ENCODE peak calls at places on chromosomes 6 and 20, in five cellular contexts. P, J, Q, H and Z are unnamed samples.
A peak's percentile ranks its signal among the peaks of the same experiment; 100 is the strongest.

GRCh38 chr20:50192364-50193168 is 1.9 kb downstream of the CEBPB start:
- DNase-seq in P (peak; percentile 78), J (peak; percentile 92), Q (peak; percentile 74), H (peak; percentile 81), Z (no peak)

GRCh38 chr20:46641424-46641823 is 9.8 kb downstream of the SLC13A3 start:
- DNase-seq in P (no peak), J (no peak), Q (no peak), H (no peak), Z (no peak)

GRCh38 chr20:25205277-25206062 is 10.0 kb downstream of the ENTPD6 start:
- DNase-seq in P (no peak), J (no peak), Q (no peak), H (no peak), Z (no peak)

GRCh38 chr20:10511507-10512231 is 76.6 kb downstream of the SLX4IP start:
- DNase-seq in P (peak; percentile 45), J (peak; percentile 95), Q (peak; percentile 98), H (peak; percentile 98), Z (peak; percentile 97)

GRCh38 chr6:15572296-15573016 is 90.4 kb downstream of the DTNBP1 start:
- DNase-seq in P (no peak), J (no peak), Q (no peak), H (no peak), Z (no peak)

GRCh38 chr6:109322825-109323580 is 59.3 kb downstream of the CD164 start:
- DNase-seq in P (no peak), J (no peak), Q (no peak), H (peak; percentile 48), Z (no peak)

GRCh38 chr6:53119772-53120409 is 28.8 kb downstream of the GCM1 start:
- DNase-seq in P (no peak), J (peak; percentile 44), Q (no peak), H (peak; percentile 86), Z (no peak)

GRCh38 chr20:34269996-34270627 is 28.9 kb downstream of the ASIP start:
- DNase-seq in P (no peak), J (no peak), Q (peak; percentile 40), H (no peak), Z (no peak)

GRCh38 chr6:7765575-7766325 is 39.9 kb downstream of the BMP6 start:
- DNase-seq in P (no peak), J (no peak), Q (no peak), H (no peak), Z (no peak)

GRCh38 chr6:27296106-27296783 is 15.8 kb downstream of the POM121L2 start:
- DNase-seq in P (peak; percentile 91), J (peak; percentile 79), Q (no peak), H (peak; percentile 38), Z (no peak)

GRCh38 chr6:154962751-154963150 is 32.4 kb upstream of the TIAM2 start:
- DNase-seq in P (no peak), J (peak; percentile 35), Q (peak; percentile 90), H (peak; percentile 78), Z (peak; percentile 76)

GRCh38 chr20:57061058-57061900 is 205.2 kb downstream of the BMP7 start:
- DNase-seq in P (peak; percentile 81), J (peak; percentile 47), Q (no peak), H (no peak), Z (no peak)

GRCh38 chr6:85923013-85923430 is 280.3 kb upstream of the SYNCRIP start:
- DNase-seq in P (peak; percentile 80), J (peak; percentile 35), Q (peak; percentile 23), H (peak; percentile 73), Z (peak; percentile 23)
- TF ChIP-seq CTCF in P (peak; percentile 87), J (peak; percentile 60), Q (peak; percentile 68), H (peak; percentile 70), Z (peak; percentile 63)

DNA sequence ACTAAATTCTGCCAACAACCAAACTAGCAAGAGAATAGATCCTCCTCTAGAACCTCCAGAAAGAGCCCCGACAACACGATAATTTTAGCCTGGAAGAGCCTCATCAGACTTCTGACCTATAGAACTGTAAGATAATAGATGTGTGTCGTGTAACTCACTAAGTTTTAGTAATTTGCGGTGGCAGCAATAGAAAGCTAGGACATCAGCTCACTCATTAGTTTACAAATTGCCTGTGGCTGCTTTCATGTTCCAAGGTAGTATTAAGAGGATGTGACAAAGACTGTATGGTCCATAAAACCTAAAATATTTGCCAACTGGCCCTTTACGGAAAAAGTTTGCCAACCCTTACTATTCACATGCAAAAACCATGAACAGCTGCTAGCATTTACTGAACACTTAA is 17.3 kb downstream of the CYP24A1 start:
- DNase-seq in P (no peak), J (peak; percentile 55), Q (no peak), H (no peak), Z (no peak)
- H3K4me3 ChIP-seq in P (no peak overlapping the region), J (no peak overlapping the region), Q (no peak overlapping the region), H (no peak overlapping the region), Z (no peak overlapping the region)

GRCh38 chr6:12911387-12911960 is 194.9 kb downstream of the PHACTR1 start:
- DNase-seq in P (peak; percentile 23), J (peak; percentile 19), Q (peak; percentile 27), H (peak; percentile 44), Z (no peak)
- TF ChIP-seq CTCF in P (peak; percentile 57), J (peak; percentile 47), Q (peak; percentile 46), H (peak; percentile 39), Z (peak; percentile 48)

DNA sequence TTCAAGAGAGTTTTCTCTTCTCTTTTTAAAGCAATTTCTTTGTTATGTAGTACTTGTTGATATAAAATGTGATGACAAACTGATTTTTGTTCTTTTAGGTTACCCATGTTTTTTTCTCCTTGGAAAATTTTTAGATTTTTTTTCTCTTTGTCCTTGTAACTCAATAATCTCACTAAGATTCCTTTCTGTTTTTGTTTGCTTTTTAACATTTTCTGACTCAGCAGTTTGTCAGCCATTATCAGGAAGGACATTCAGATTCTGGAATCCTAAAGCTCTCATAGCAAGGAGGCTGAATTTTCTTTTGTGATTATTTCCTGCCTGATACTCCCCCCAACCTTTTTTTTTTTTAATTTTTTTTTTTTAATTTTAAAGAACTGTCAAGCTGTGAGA is 75.2 kb upstream of the CITED2 start:
- DNase-seq in P (no peak), J (no peak), Q (no peak), H (peak; percentile 29), Z (no peak)
- H3K4me3 ChIP-seq in P (no peak overlapping the region), J (no peak overlapping the region), Q (no peak overlapping the region), H (no peak overlapping the region), Z (no peak overlapping the region)

GRCh38 chr6:69489970-69490369 is 306.8 kb downstream of the LMBRD1 start:
- DNase-seq in P (no peak), J (no peak), Q (no peak), H (no peak), Z (no peak)

GRCh38 chr6:69487688-69488087 is 309.1 kb downstream of the LMBRD1 start:
- DNase-seq in P (peak; percentile 9), J (peak; percentile 0), Q (no peak), H (no peak), Z (no peak)
- TF ChIP-seq CTCF in P (peak; percentile 63), J (peak; percentile 14), Q (no peak), H (no peak), Z (peak; percentile 28)

DNA sequence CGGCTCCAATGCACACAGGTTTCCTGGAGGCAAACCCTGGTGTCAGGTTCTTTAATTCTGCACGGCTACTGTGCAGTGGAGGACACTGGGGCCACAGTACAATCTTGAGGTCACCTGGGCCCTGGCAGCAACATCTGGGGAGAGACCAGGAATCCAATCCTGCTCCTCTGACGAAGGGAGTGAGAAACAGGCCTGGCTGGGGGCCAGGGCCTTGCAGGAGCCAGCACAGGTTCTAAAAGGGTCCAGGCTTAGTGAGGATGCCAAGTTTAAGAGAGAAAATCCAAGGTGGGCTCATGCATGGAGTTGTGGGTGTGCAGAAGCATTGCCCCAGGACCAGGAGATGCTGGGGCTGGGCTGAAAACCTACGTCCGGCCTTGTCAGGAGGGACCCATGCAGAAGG is 12.6 kb upstream of the THBS2 start:
- DNase-seq in P (no peak), J (no peak), Q (no peak), H (no peak), Z (no peak)
- H3K4me3 ChIP-seq in P (no peak overlapping the region), J (no peak overlapping the region), Q (no peak overlapping the region), H (no peak overlapping the region), Z (no peak overlapping the region)

GRCh38 chr6:44072452-44072958 is 54.7 kb downstream of the MRPL14 start:
- DNase-seq in P (no peak), J (no peak), Q (no peak), H (no peak), Z (no peak)

GRCh38 chr6:44075137-44076015 is 51.9 kb downstream of the MRPL14 start:
- DNase-seq in P (no peak), J (no peak), Q (no peak), H (no peak), Z (no peak)

GRCh38 chr6:44072959-44073611 is 54.2 kb downstream of the MRPL14 start:
- DNase-seq in P (peak; percentile 97), J (peak; percentile 72), Q (no peak), H (peak; percentile 67), Z (no peak)

GRCh38 chr6:44074383-44075136 is 52.7 kb downstream of the MRPL14 start:
- DNase-seq in P (peak; percentile 88), J (peak; percentile 67), Q (peak; percentile 49), H (peak; percentile 66), Z (no peak)

DNA sequence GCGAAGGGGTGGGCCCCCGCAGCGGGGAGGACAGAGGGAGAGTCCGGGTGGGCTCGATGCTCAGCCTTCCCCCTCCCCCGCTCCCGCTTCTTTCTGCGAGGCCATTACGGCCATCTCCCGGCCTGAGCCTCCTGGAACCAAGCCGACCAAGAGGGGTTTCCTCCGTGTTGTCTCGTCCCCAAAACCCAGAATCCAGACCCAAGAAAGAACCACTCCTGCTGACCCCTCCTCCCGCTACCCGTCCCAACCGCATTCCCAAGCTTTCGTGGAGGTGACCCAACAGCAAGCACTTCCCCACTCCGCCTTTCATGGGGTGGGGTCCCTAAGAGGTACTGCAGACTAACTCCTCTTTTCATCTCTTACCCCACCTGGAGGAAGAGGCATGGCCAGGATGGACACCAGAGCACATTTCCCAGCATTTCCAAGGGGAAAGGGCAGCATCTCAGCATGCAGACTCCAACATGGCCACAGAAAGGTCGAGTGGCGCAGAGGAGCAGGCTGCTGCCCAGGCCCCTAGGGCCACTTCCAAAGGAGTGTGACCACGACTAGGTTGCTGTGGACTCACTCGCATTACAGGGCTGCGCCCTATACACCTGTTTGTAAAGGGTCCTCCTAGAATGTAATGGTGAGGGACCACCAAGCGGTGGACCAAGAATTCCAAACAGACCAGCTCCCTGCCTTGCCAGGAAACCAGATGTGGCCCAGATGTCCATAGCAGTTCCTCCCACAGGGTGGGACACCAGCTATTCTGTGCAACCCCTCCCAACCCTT is 53.5 kb downstream of the MRPL14 start:
- DNase-seq in P (no peak), J (no peak), Q (no peak), H (no peak), Z (no peak)
- TF ChIP-seq CTCF in P (no peak), J (no peak), Q (no peak), H (no peak), Z (no peak)